ENCODE peak calls at places on chromosomes 13 and 19, in five cellular contexts. A, H, P, V and R are unnamed samples.

GRCh38 chr13:94950303-94950702 is 238.0 kb upstream of the SOX21 start:
- DNase-seq in A (no peak), H (no peak), P (no peak), V (peak; percentile 74), R (no peak)

GRCh38 chr19:38939957-38940356 is 9.2 kb downstream of the MRPS12 start:
- DNase-seq in A (no peak), H (no peak), P (no peak), V (no peak), R (no peak)

GRCh38 chr13:98172570-98173405 is 4.3 kb downstream of the RNF113B start:
- DNase-seq in A (no peak), H (no peak), P (no peak), V (no peak), R (no peak)

GRCh38 chr13:32849369-32849768 is 166.9 kb upstream of the KL start:
- DNase-seq in A (no peak), H (no peak), P (no peak), V (no peak), R (no peak)

GRCh38 chr19:4064551-4065260 is 2.0 kb downstream of the ZBTB7A start:
- DNase-seq in A (peak; percentile 59), H (peak; percentile 58), P (no peak), V (peak; percentile 59), R (no peak)

GRCh38 chr19:6970478-6970877 is 50.8 kb downstream of the MBD3L2B start:
- DNase-seq in A (no peak), H (no peak), P (no peak), V (no peak), R (no peak)

GRCh38 chr13:90787007-90787406 is 560.5 kb upstream of the MIR17HG start:
- DNase-seq in A (no peak), H (no peak), P (no peak), V (no peak), R (no peak)

GRCh38 chr19:13530720-13531119 is 24.4 kb upstream of the CACNA1A start:
- DNase-seq in A (no peak), H (no peak), P (no peak), V (peak; percentile 31), R (no peak)

GRCh38 chr19:2547033-2547680 is 71.2 kb downstream of the GADD45B start:
- DNase-seq in A (peak; percentile 16), H (no peak), P (no peak), V (no peak), R (no peak)

GRCh38 chr19:54390942-54391577 is 24.2 kb upstream of the TTYH1 start:
- DNase-seq in A (no peak), H (peak; percentile 76), P (peak; percentile 14), V (peak; percentile 94), R (no peak)

GRCh38 chr19:2239771-2240770 is 3.4 kb downstream of the SF3A2 start:
- DNase-seq in A (no peak), H (peak; percentile 28), P (no peak), V (peak; percentile 80), R (no peak)

GRCh38 chr13:90752070-90752469 is 595.4 kb upstream of the MIR17HG start:
- DNase-seq in A (no peak), H (no peak), P (no peak), V (no peak), R (no peak)

GRCh38 chr13:59303433-59303832 is 860.3 kb downstream of the DIAPH3 start:
- DNase-seq in A (no peak), H (no peak), P (no peak), V (no peak), R (no peak)

GRCh38 chr19:42313096-42313839 is at the start of gene TMEM145:
- DNase-seq in A (no peak), H (peak; percentile 79), P (no peak), V (peak; percentile 84), R (no peak)

GRCh38 chr13:24557121-24557520 is 44.5 kb upstream of the PARP4 start:
- DNase-seq in A (no peak), H (no peak), P (no peak), V (no peak), R (no peak)

GRCh38 chr13:106446011-106446410 is 89.5 kb downstream of the EFNB2 start:
- DNase-seq in A (no peak), H (peak; percentile 18), P (no peak), V (no peak), R (peak; percentile 77)

GRCh38 chr19:45076851-45077730 is 813 bp upstream of the ZNF296 start:
- DNase-seq in A (no peak), H (no peak), P (no peak), V (peak; percentile 75), R (no peak)

GRCh38 chr13:64675256-64675892 is 2554.8 kb downstream of the PCDH9 start:
- DNase-seq in A (no peak), H (no peak), P (peak; percentile 5), V (no peak), R (no peak)

GRCh38 chr13:74024856-74025255 is 109.3 kb downstream of the KLF12 start:
- DNase-seq in A (no peak), H (no peak), P (no peak), V (no peak), R (no peak)

GRCh38 chr13:41327994-41328778 is 17.1 kb downstream of the NAA16 start:
- DNase-seq in A (no peak), H (no peak), P (no peak), V (no peak), R (no peak)

GRCh38 chr19:489418-490196 is 6.7 kb upstream of the MADCAM1 start:
- DNase-seq in A (no peak), H (no peak), P (no peak), V (peak; percentile 72), R (no peak)

GRCh38 chr19:51511353-51511752 is 9.8 kb upstream of the SIGLEC12 start:
- DNase-seq in A (no peak), H (no peak), P (no peak), V (peak; percentile 85), R (no peak)
- TF ChIP-seq CTCF in A (no peak), H (no peak), P (no peak), V (peak; percentile 87), R (peak; percentile 13)

DNA sequence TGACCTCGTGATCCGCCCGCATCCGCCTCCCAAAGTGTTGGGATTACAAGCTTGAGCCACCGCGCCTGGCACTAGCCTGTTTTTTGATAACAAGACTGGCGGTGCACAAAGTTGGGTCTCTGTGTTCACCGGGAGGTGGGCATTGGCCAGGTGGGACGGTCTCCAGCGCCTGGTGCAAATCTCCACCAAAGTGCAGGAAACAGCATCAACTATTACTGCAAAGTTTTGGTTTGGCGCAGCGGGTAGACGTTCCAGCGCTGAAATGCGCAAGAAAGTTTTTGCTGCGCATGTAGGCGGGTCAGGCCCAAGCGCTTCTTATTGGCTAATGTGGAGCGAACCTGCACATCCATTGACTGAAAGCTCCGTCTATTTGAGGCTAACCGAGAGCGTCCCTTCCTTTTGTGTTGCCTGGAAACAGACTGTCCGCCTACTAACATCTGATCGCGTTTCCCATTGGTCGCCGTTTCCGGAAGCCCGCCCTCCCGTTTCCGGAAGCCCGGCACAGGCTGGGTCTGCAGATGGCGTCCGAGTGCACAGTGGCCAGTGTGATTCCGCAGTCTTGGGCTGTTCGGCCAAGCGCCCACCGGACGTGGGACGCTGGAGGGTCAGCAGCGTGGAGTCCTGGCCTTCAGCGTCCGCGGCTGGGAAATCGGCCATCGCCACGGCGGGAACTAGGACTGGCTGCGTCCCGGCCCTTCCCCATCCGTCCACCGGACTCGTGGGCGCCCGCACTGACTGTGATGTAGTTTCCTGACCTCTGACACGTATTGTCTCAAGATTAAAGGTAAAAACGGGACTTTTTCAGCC is 53.3 kb upstream of the ZNF527 start:
- DNase-seq in A (peak; percentile 96), H (peak; percentile 94), P (peak; percentile 98), V (peak; percentile 98), R (peak; percentile 97)
- TF ChIP-seq CTCF in A (peak; percentile 30), H (no peak), P (peak; percentile 54), V (peak; percentile 42), R (peak; percentile 34)

GRCh38 chr19:33832633-33833032 is 36.0 kb downstream of the KCTD15 start:
- DNase-seq in A (no peak), H (no peak), P (no peak), V (no peak), R (no peak)
- TF ChIP-seq CTCF in A (no peak), H (no peak), P (no peak), V (peak; percentile 30), R (no peak)

GRCh38 chr19:29610213-29610573 is 4.1 kb downstream of the POP4 start:
- DNase-seq in A (no peak), H (no peak), P (no peak), V (no peak), R (no peak)

GRCh38 chr19:29609636-29610035 is 3.6 kb downstream of the POP4 start:
- DNase-seq in A (no peak), H (no peak), P (no peak), V (no peak), R (no peak)

GRCh38 chr19:29603308-29603707 is 2.8 kb upstream of the POP4 start:
- DNase-seq in A (no peak), H (no peak), P (no peak), V (peak; percentile 56), R (no peak)

GRCh38 chr19:29606420-29606747 is 301 bp downstream of the POP4 start:
- DNase-seq in A (no peak), H (no peak), P (no peak), V (no peak), R (no peak)

DNA sequence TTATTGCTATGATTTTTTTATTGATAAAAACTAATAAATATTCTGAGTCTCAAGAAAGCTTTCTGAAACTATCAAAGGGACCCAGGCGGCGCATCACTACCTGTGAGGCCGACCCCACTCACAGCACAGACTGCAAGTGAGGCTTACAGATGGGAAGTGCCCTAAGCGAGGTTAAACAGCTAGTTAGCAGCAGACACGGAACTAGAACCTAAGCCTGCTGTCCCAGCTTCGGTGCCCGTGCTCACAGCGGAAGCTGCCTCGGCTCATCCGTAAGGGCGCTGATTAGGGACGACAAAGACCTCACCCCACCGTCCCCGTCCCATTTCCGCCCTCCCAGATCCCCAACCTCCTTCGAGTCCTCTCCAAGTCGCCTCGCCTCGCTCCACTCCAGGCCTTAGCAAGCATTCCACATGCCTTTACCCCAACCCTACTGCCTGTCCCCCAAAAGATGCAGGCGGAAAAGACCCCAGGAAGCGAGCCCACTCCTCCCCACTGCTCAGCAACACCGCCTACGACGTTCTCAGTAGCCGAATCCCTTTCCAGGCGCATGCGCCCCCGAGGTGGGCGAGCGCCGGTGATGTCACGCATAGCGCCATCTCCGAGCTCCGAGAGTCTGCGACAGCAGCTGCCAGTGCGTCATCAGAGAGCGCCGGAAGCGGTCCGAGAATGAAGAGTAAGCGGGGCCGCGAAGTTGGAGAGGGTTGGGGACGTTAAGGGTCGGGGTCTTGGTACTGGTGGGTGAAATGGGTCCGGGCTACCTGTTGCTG is at the start of gene POP4:
- DNase-seq in A (peak; percentile 98), H (peak; percentile 98), P (peak; percentile 83), V (peak; percentile 99), R (peak; percentile 66)
- TF ChIP-seq CTCF in A (no peak), H (no peak), P (no peak), V (no peak), R (no peak)

GRCh38 chr19:16051254-16052025 is 24.9 kb upstream of the TPM4 start:
- DNase-seq in A (no peak), H (no peak), P (no peak), V (no peak), R (no peak)
- TF ChIP-seq CTCF in A (no peak), H (no peak), P (no peak), V (peak; percentile 17), R (no peak)